ENCODE peak calls at places on chromosomes 6 and 20, in five cellular contexts. H, I, U, A and C are unnamed samples.

GRCh38 chr20:57440678-57441509 is 49.7 kb downstream of the RBM38 start:
- DNase-seq in H (no peak), I (peak; percentile 89), U (no peak), A (no peak), C (no peak)

GRCh38 chr20:31705598-31706597 is 16.8 kb downstream of the BCL2L1 start:
- DNase-seq in H (no peak), I (no peak), U (no peak), A (no peak), C (no peak)

GRCh38 chr6:104639671-104640070 is 220.0 kb downstream of the HACE1 start:
- DNase-seq in H (no peak), I (no peak), U (no peak), A (no peak), C (no peak)

GRCh38 chr6:16965679-16966078 is 136.2 kb upstream of the STMND1 start:
- DNase-seq in H (no peak), I (no peak), U (no peak), A (no peak), C (no peak)

GRCh38 chr6:150208606-150209352 is 65.9 kb downstream of the PPP1R14C start:
- DNase-seq in H (no peak), I (no peak), U (no peak), A (no peak), C (no peak)

GRCh38 chr6:155872961-155873360 is 417.3 kb upstream of the NOX3 start:
- DNase-seq in H (no peak), I (no peak), U (no peak), A (no peak), C (no peak)

GRCh38 chr20:17391108-17391771 is 139.9 kb downstream of the BFSP1 start:
- DNase-seq in H (no peak), I (no peak), U (no peak), A (no peak), C (no peak)

GRCh38 chr6:109449064-109449788 is 6.3 kb downstream of the MICAL1 start:
- DNase-seq in H (no peak), I (no peak), U (no peak), A (no peak), C (no peak)

GRCh38 chr6:166271376-166271765 is 36.8 kb downstream of the PRR18 start:
- DNase-seq in H (no peak), I (no peak), U (no peak), A (no peak), C (no peak)

GRCh38 chr6:35552285-35552917 is 39.7 kb upstream of the TULP1 start:
- DNase-seq in H (peak; percentile 26), I (peak; percentile 43), U (peak; percentile 57), A (peak; percentile 52), C (peak; percentile 42)

GRCh38 chr20:55888655-55889054 is 116.7 kb downstream of the CBLN4 start:
- DNase-seq in H (no peak), I (no peak), U (no peak), A (no peak), C (no peak)

GRCh38 chr6:153493501-153493900 is 362.4 kb upstream of the RGS17 start:
- DNase-seq in H (no peak), I (no peak), U (no peak), A (no peak), C (no peak)

GRCh38 chr20:37161830-37162549 is 17.1 kb upstream of the RPN2 start:
- DNase-seq in H (no peak), I (peak; percentile 6), U (no peak), A (no peak), C (no peak)

GRCh38 chr6:38542031-38542430 is 97.7 kb downstream of the BTBD9 start:
- DNase-seq in H (no peak), I (no peak), U (no peak), A (no peak), C (no peak)

GRCh38 chr6:28489366-28490190 is 26.0 kb downstream of the GPX6 start:
- DNase-seq in H (peak; percentile 45), I (peak; percentile 82), U (peak; percentile 6), A (no peak), C (no peak)